ENCODE peak calls at places on chromosomes 1 and 21, in four cellular contexts. X is sigmoid colon, E is transverse colon, Q is HepG2. Z is an unnamed sample.

GRCh38 chr21:42495765-42496119 is 282 bp downstream of the RSPH1 start:
- DNase-seq in X (no peak), Q (no peak), E (peak), Z (no peak)

GRCh38 chr1:23436520-23437354 is 12.2 kb upstream of the TCEA3 start:
- DNase-seq in X (no peak), Q (no peak), E (peak), Z (peak)

GRCh38 chr1:216721878-216722277 is 1.4 kb downstream of the ESRRG start:
- DNase-seq in E (no peak), X (no peak), Q (no peak), Z (no peak)

GRCh38 chr21:16069713-16070112 is 339.9 kb downstream of the USP25 start:
- DNase-seq in E (no peak), X (no peak), Q (no peak), Z (no peak)

GRCh38 chr1:200409203-200409760 is 554 bp downstream of the ZNF281 start:
- DNase-seq in E (peak), X (peak), Q (no peak), Z (peak)

GRCh38 chr1:1600861-1601563 is 1.1 kb upstream of the FNDC10 start:
- DNase-seq in E (no peak), Q (no peak), X (no peak), Z (no peak)

GRCh38 chr1:47555841-47556616 is 118.2 kb downstream of the FOXD2 start:
- DNase-seq in Q (no peak), E (no peak), X (no peak), Z (no peak)

GRCh38 chr21:46388896-46389295 is 64.9 kb downstream of the PCNT start:
- DNase-seq in Q (no peak), E (no peak), X (no peak), Z (no peak)

GRCh38 chr1:179036844-179037465 is 11.3 kb downstream of the FAM20B start:
- DNase-seq in X (no peak), Q (no peak), E (no peak), Z (no peak)

GRCh38 chr1:156689960-156690672 is 12.9 kb upstream of the NES start:
- DNase-seq in X (no peak), E (no peak), Q (no peak), Z (no peak)

GRCh38 chr1:156691216-156691615 is 14.0 kb upstream of the NES start:
- DNase-seq in Q (no peak), X (no peak), E (no peak), Z (no peak)

GRCh38 chr1:156690673-156691032 is 13.4 kb upstream of the NES start:
- DNase-seq in E (no peak), Q (no peak), X (no peak), Z (no peak)

GRCh38 chr1:156691665-156692408 is 13.5 kb downstream of the CRABP2 start:
- DNase-seq in Q (no peak), E (no peak), X (no peak), Z (no peak)

GRCh38 chr1:156689035-156689959 is 12.1 kb upstream of the NES start:
- DNase-seq in E (peak), X (peak), Q (peak), Z (peak)
- TF ChIP-seq POLR2AphosphoS5 in E (no peak), X (no peak), Q (no peak), Z (no peak)

DNA sequence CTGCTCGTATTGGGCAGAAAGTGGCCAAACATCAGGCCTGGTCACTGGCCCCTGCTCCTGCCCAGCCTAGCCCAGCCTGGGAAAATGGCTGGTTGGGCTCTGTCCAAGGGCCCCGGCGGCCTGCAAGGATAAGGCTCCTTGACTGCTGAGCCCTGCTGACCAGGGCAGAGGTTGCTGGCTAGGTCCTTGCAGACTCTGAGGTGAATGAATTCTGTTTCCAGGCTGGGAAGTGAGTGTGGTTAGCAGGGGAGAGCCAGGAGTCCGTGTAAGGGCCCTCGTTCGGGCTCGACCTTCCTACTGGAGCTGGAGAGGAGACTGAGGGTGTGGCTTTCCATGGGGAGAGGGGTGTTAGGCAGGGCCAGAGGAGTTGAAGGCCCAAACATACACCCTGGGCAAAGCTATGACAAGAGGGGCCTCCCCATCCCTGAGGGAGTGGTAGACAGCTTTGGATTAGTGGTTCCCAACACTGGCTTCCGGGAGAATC is 20.6 kb downstream of the CSF1 start:
- DNase-seq in E (peak), X (peak), Q (peak), Z (peak)
- TF ChIP-seq EP300 in E (no peak), X (no peak), Q (peak), Z (no peak)

GRCh38 chr1:28592314-28593071 is 428 bp downstream of the RAB42 start:
- DNase-seq in X (no peak), Q (no peak), E (peak), Z (peak)

GRCh38 chr1:28595412-28596191 is 3.5 kb downstream of the RAB42 start:
- DNase-seq in X (no peak), E (no peak), Q (no peak), Z (no peak)

GRCh38 chr1:28594661-28595411 is 2.8 kb downstream of the RAB42 start:
- DNase-seq in Q (no peak), X (no peak), E (no peak), Z (no peak)

DNA sequence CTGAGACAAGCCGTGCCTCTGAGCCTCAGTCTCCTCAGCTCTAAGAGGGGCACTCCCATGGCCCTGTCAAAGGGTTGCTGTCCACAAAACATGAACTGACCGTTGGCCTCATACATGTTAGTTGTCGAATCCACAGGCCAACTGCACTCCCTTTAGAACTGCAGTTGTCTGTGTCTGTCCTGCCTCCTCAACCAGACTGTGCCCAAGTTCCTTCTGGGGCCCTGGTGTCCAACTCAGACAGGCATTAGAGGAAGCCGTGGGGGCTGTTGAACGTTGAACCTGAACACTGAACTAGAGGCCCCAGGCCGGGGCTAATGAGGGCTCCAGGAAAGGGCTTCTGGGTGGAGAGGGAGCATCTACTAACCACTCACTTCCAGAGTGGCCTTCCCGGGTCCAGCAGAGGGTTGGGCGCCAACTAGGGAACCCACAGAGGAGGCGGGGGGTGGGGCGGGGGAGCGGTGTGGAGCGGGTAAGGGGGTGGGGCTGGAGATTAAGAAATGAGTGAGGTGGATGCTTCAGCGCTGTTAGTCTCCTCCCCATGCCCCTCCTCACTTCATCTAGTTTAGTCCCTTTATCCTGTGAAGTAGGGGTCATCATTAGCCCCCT is at the start of gene RAB42:
- DNase-seq in X (peak), Q (peak), E (peak), Z (peak)
- TF ChIP-seq POLR2A in X (no peak), Q (peak), E (no peak), Z (no peak)

GRCh38 chr1:154992721-154993571 is 440 bp upstream of the LENEP start:
- DNase-seq in Q (no peak), E (no peak), X (no peak), Z (no peak)
- TF ChIP-seq POLR2AphosphoS5 in Q (no peak), E (no peak), X (no peak), Z (no peak)

GRCh38 chr1:180611016-180611930 is 20.5 kb upstream of the XPR1 start:
- DNase-seq in X (no peak), E (no peak), Q (no peak), Z (no peak)
- TF ChIP-seq EP300 in X (no peak), E (no peak), Q (no peak), Z (no peak)

GRCh38 chr1:151510957-151511635 is at the start of gene CGN:
- DNase-seq in X (peak), E (peak), Q (peak), Z (peak)
- TF ChIP-seq POLR2A in X (no peak), E (peak), Q (no peak), Z (no peak)

GRCh38 chr1:172605641-172606040 is 53.3 kb upstream of the FASLG start:
- DNase-seq in E (no peak), Q (no peak), X (no peak), Z (no peak)

GRCh38 chr1:172609528-172609927 is 49.4 kb upstream of the FASLG start:
- DNase-seq in E (no peak), X (no peak), Q (peak), Z (no peak)

GRCh38 chr1:172607145-172607544 is 51.8 kb upstream of the FASLG start:
- DNase-seq in X (no peak), E (no peak), Q (no peak), Z (no peak)

GRCh38 chr1:172612478-172612877 is 46.4 kb upstream of the FASLG start:
- DNase-seq in X (no peak), Q (no peak), E (no peak), Z (no peak)

DNA sequence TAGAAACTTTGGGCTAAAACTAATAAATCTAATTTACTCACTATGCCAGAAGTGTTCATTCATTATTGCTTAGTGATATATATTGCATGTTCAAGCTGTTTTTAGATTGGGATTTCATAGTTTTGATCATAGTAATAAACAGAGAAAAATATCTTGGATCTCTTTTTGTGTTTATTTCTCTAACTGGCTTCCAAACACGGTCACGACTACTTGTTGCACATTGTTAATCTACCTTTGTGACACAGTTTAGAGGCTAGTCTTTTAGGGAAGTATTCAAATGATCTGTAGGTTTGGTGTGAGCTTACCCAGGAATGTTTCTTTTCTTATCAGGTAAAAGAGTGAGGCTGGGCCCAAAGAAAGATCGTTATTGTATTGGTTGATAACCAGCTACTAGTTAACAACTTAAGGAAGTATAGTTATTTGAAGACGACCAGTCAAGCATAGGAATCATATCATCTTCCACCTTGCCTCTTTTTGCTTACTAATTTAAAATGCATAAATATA is 50.8 kb upstream of the FASLG start:
- DNase-seq in E (no peak), X (no peak), Q (no peak), Z (no peak)
- TF ChIP-seq POLR2AphosphoS5 in E (no peak), X (no peak), Q (no peak), Z (no peak)

GRCh38 chr1:81304187-81304586 is 496.5 kb upstream of the ADGRL2 start:
- DNase-seq in E (no peak), X (no peak), Q (no peak), Z (no peak)
- TF ChIP-seq EP300 in E (no peak), X (no peak), Q (no peak), Z (no peak)

GRCh38 chr1:26913754-26914619 is at the start of gene NR0B2:
- DNase-seq in E (peak), X (no peak), Q (peak), Z (peak)
- TF ChIP-seq POLR2A in E (peak), X (no peak), Q (peak), Z (peak)